ENCODE peak calls at places on chromosomes 7 and 10, in eight cellular contexts. R, P, M, F, J, E, O and A are unnamed samples.

GRCh38 chr10:111972109-111972508 is 211.5 kb downstream of the GPAM start:
- DNase-seq in R (no peak), P (no peak), M (no peak), F (no peak), J (no peak), E (no peak), O (no peak), A (no peak)

GRCh38 chr10:132517951-132518521 is 19.6 kb upstream of the INPP5A start:
- DNase-seq in R (no peak), P (no peak), M (no peak), F (no peak), J (no peak), E (no peak), O (no peak), A (no peak)

GRCh38 chr7:83739527-83739926 is 90.6 kb upstream of the SEMA3E start:
- DNase-seq in R (no peak), P (no peak), M (no peak), F (no peak), J (no peak), E (no peak), O (no peak), A (no peak)

GRCh38 chr10:125827133-125827532 is 3.8 kb downstream of the BCCIP start:
- DNase-seq in R (no peak), P (no peak), M (no peak), F (no peak), J (no peak), E (no peak), O (no peak), A (no peak)

GRCh38 chr10:34200355-34200901 is 614.7 kb downstream of the PARD3 start:
- DNase-seq in R (no peak), P (no peak), M (no peak), F (no peak), J (no peak), E (no peak), O (no peak), A (no peak)

GRCh38 chr10:74841265-74841973 is 15.0 kb downstream of the KAT6B start:
- DNase-seq in R (no peak), P (no peak), M (no peak), F (no peak), J (no peak), E (no peak), O (no peak), A (no peak)

GRCh38 chr7:111312966-111313365 is 222.0 kb downstream of the LRRN3 start:
- DNase-seq in R (no peak), P (no peak), M (no peak), F (no peak), J (peak), E (no peak), O (no peak), A (no peak)

GRCh38 chr10:95391570-95392249 is 100.9 kb upstream of the PDLIM1 start:
- DNase-seq in R (no peak), P (no peak), M (no peak), F (peak), J (peak), E (no peak), O (no peak), A (no peak)

GRCh38 chr7:107563072-107563760 is 504 bp downstream of the COG5 start:
- DNase-seq in R (no peak), P (peak), M (no peak), F (no peak), J (no peak), E (no peak), O (no peak), A (peak)

GRCh38 chr7:119175916-119176627 is 951.6 kb downstream of the ANKRD7 start:
- DNase-seq in R (peak), P (peak), M (no peak), F (peak), J (peak), E (peak), O (peak), A (peak)

GRCh38 chr10:11527700-11528255 is 83.7 kb downstream of the USP6NL start:
- DNase-seq in R (no peak), P (no peak), M (no peak), F (no peak), J (peak), E (no peak), O (no peak), A (no peak)

GRCh38 chr7:28990200-28990960 is 32.2 kb upstream of the TRIL start:
- DNase-seq in R (no peak), P (no peak), M (no peak), F (no peak), J (no peak), E (no peak), O (no peak), A (no peak)

GRCh38 chr10:74763934-74764591 is 62.3 kb upstream of the KAT6B start:
- DNase-seq in R (no peak), P (no peak), M (no peak), F (no peak), J (no peak), E (no peak), O (no peak), A (no peak)

GRCh38 chr7:116552616-116553015 is 27.8 kb downstream of the CAV1 start:
- DNase-seq in R (no peak), P (no peak), M (no peak), F (peak), J (peak), E (no peak), O (no peak), A (peak)

GRCh38 chr7:151601521-151602305 is 82.0 kb upstream of the RHEB start:
- DNase-seq in R (no peak), P (no peak), M (no peak), F (no peak), J (peak), E (no peak), O (no peak), A (no peak)

GRCh38 chr10:91163269-91163708 is 57.2 kb upstream of the PCGF5 start:
- DNase-seq in R (no peak), P (peak), M (no peak), F (peak), J (peak), E (no peak), O (peak), A (peak)